ENCODE peak calls at places on chromosomes 16 and 17, in ten cellular contexts. E is H9, F is coronary artery, Z is uterus, W is GM06990, H is psoas muscle, O is tibial artery, S is heart right ventricle, I is esophagus squamous epithelium, G is heart left ventricle. T is an unnamed sample.

GRCh38 chr17:61414141-61414935 is 14.7 kb downstream of the TBX2 start:
- DNase-seq in E (peak; percentile 30), F (no peak), Z (peak; percentile 29), W (no peak), H (no peak), O (peak; percentile 73), S (peak; percentile 13), I (no peak), G (peak; percentile 32), T (no peak)

GRCh38 chr16:85234310-85235235 is 122.3 kb upstream of the CIBAR2 start:
- DNase-seq in E (peak; percentile 97), F (no peak), Z (peak; percentile 79), W (no peak), H (peak; percentile 76), O (peak; percentile 89), S (peak; percentile 65), I (no peak), G (peak; percentile 76), T (no peak)

GRCh38 chr16:17723735-17724134 is 253.0 kb upstream of the XYLT1 start:
- DNase-seq in E (no peak), F (no peak), Z (no peak), W (no peak), H (no peak), O (no peak), S (no peak), I (no peak), G (no peak), T (no peak)

GRCh38 chr17:67244621-67245072 is 349 bp downstream of the HELZ start:
- DNase-seq in E (no peak), F (no peak), Z (no peak), W (no peak), H (peak; percentile 57), O (peak; percentile 69), S (no peak), I (no peak), G (peak; percentile 8), T (no peak)

GRCh38 chr16:73002836-73003235 is 45.1 kb downstream of the ZFHX3 start:
- DNase-seq in E (no peak), F (no peak), Z (no peak), W (no peak), H (no peak), O (no peak), S (no peak), I (no peak), G (no peak), T (no peak)

GRCh38 chr17:78817123-78817522 is 23.5 kb downstream of the USP36 start:
- DNase-seq in E (no peak), F (no peak), Z (no peak), W (no peak), H (peak; percentile 24), O (no peak), S (no peak), I (no peak), G (no peak), T (no peak)

GRCh38 chr16:47059991-47060390 is 83.8 kb downstream of the NETO2 start:
- DNase-seq in E (no peak), F (peak; percentile 11), Z (no peak), W (no peak), H (no peak), O (peak; percentile 16), S (no peak), I (no peak), G (no peak), T (no peak)

GRCh38 chr17:8048236-8048635 is 9.4 kb downstream of the ALOX15B start:
- DNase-seq in E (no peak), F (no peak), Z (no peak), W (no peak), H (no peak), O (peak; percentile 58), S (no peak), I (no peak), G (no peak), T (no peak)

GRCh38 chr16:66030036-66030435 is 336.5 kb upstream of the CDH5 start:
- DNase-seq in E (no peak), F (no peak), Z (no peak), W (no peak), H (no peak), O (no peak), S (no peak), I (no peak), G (no peak), T (no peak)

GRCh38 chr16:66025751-66026150 is 340.7 kb upstream of the CDH5 start:
- DNase-seq in E (no peak), F (no peak), Z (no peak), W (no peak), H (no peak), O (no peak), S (no peak), I (no peak), G (no peak), T (no peak)

GRCh38 chr16:66028505-66029216 is 337.8 kb upstream of the CDH5 start:
- DNase-seq in E (no peak), F (peak; percentile 56), Z (peak; percentile 26), W (no peak), H (no peak), O (no peak), S (no peak), I (no peak), G (no peak), T (no peak)

GRCh38 chr16:66026931-66027330 is 339.6 kb upstream of the CDH5 start:
- DNase-seq in E (no peak), F (peak; percentile 31), Z (no peak), W (no peak), H (no peak), O (no peak), S (no peak), I (no peak), G (no peak), T (no peak)

DNA sequence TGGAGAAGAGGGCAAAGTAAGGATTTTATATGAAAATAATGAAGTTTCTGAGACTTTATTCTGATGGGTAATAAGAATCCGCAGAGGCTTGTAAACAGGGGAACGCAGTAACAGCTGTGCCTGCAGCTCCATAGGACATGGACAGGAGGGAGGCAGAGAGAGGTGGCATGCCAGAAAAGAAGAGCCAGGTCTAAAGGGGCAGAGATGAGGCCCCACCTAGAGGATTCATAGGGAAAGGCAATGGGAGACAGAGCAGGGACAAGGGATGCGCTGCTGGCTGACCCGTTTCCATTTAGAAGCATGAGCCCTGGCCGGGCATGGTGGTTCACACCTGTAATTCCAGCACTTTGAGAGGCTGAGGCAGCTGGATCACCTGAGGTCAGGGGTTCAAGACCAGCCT is 340.3 kb upstream of the CDH5 start:
- DNase-seq in E (peak; percentile 70), F (peak; percentile 58), Z (no peak), W (no peak), H (no peak), O (no peak), S (no peak), I (no peak), G (no peak), T (no peak)
- TF ChIP-seq CTCF in E (peak; percentile 69), F (no peak), Z (no peak), W (no peak), H (peak; percentile 16), O (no peak), S (peak; percentile 13), I (no peak), G (no peak), T (no peak)

GRCh38 chr17:28228986-28229729 is 89.8 kb upstream of the TMEM97 start:
- DNase-seq in E (no peak), F (no peak), Z (no peak), W (no peak), H (no peak), O (peak; percentile 27), S (no peak), I (no peak), G (no peak), T (no peak)

GRCh38 chr17:28228109-28228840 is 90.7 kb upstream of the TMEM97 start:
- DNase-seq in E (peak; percentile 80), F (no peak), Z (no peak), W (no peak), H (no peak), O (peak; percentile 48), S (no peak), I (no peak), G (no peak), T (no peak)

GRCh38 chr17:28226563-28226962 is 92.4 kb upstream of the TMEM97 start:
- DNase-seq in E (no peak), F (no peak), Z (no peak), W (no peak), H (no peak), O (peak; percentile 44), S (no peak), I (no peak), G (no peak), T (no peak)

GRCh38 chr17:28225872-28226271 is 93.1 kb upstream of the TMEM97 start:
- DNase-seq in E (no peak), F (no peak), Z (no peak), W (no peak), H (no peak), O (peak; percentile 45), S (no peak), I (no peak), G (no peak), T (no peak)

GRCh38 chr17:28227278-28228108 is 91.5 kb upstream of the TMEM97 start:
- DNase-seq in E (peak; percentile 100), F (no peak), Z (no peak), W (peak; percentile 31), H (no peak), O (peak; percentile 58), S (no peak), I (no peak), G (no peak), T (no peak)
- TF ChIP-seq CTCF in E (no peak), F (no peak), Z (no peak), W (no peak), H (no peak), O (no peak), S (no peak), I (no peak), G (no peak), T (no peak)

DNA sequence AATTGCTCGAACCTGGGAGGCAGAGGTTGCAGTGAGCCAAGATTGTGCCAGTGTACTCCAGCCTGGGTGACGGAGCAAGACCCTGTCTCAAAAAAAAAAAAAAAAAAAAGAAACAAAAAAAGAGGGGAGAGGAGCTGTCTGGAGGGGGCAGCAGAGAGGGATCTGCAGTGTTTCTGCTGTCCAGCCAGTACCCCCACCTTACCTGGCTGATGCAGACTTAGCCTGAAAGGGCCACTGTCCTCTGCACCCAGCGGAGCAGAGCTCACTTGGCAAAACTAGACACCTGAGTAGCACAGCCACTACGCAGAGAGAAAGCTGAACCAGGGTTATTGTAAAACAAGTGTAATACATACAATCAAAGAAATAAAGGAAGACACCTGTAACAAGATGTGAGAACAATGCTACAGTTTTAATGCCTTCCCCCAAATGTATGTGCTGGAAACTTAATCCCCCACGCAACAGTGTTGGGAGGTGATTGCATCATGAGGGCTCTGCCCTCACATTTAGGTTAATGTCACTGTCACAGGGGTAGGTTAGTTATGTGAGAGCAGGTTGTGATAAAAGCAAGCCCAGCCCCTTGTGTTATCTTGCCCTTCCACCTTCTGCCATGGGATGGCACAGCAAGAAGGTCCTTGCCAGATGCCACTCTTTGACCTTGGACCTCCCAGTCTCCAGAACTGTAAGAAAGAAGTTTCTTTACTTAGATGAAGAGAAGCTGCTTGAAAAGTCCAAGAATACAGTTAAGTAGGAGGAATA is 211.2 kb downstream of the RPTOR start:
- DNase-seq in E (no peak), F (no peak), Z (no peak), W (no peak), H (no peak), O (no peak), S (no peak), I (no peak), G (no peak), T (no peak)
- TF ChIP-seq CTCF in E (peak; percentile 64), F (no peak), Z (no peak), W (peak; percentile 17), H (no peak), O (no peak), S (no peak), I (no peak), G (no peak), T (peak; percentile 24)

DNA sequence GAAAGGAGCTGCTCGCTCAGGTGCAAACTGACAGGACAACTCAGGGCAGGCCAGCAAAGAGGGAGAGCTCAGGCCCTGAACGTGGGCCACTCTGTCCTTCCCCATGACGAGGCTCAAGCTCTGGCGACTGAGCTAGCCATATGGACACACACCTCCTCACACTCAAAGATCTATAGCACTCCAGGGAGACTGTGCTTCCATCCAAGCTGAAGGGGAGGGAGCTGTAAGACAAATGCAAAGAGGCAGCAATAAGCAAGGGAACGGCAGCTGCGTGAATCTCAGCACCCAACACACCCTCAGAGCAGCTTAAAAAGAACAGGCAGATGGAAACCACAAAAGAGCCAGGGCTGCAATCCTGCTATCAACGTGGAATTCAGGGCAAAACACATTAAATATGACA is 13.5 kb downstream of the NUDT16L1 start:
- DNase-seq in E (no peak), F (no peak), Z (no peak), W (no peak), H (peak; percentile 23), O (no peak), S (no peak), I (no peak), G (no peak), T (no peak)
- TF ChIP-seq CTCF in E (no peak), F (no peak), Z (no peak), W (no peak), H (no peak), O (no peak), S (no peak), I (no peak), G (no peak), T (no peak)

T was measured in GM12864.